ENCODE peak calls at places on chromosomes 4 and X, in six cellular contexts. O, A, M, L, W and D are unnamed samples.

GRCh38 chr4:164192844-164193243 is 561.1 kb upstream of the SMIM31 start:
- DNase-seq in O (no peak), A (no peak), M (no peak), L (no peak), W (no peak), D (no peak)

GRCh38 chr4:7638463-7638862 is 203.7 kb upstream of the PSAPL1 start:
- DNase-seq in O (no peak), A (no peak), M (no peak), L (no peak), W (no peak), D (no peak)

GRCh38 chrX:13110427-13111324 is 66.3 kb upstream of the FAM9C start:
- DNase-seq in O (no peak), A (peak; percentile 36), M (peak; percentile 81), L (no peak), W (peak; percentile 91), D (peak; percentile 89)

GRCh38 chrX:44157293-44157692 is 184.1 kb upstream of the NDP start:
- DNase-seq in O (no peak), A (no peak), M (no peak), L (no peak), W (no peak), D (no peak)

GRCh38 chr4:119212964-119213606 is 572 bp downstream of the USP53 start:
- DNase-seq in O (peak; percentile 96), A (peak; percentile 63), M (peak; percentile 63), L (peak; percentile 79), W (peak; percentile 78), D (peak; percentile 92)

GRCh38 chrX:137194164-137194563 is 160.4 kb upstream of the GPR101 start:
- DNase-seq in O (no peak), A (peak; percentile 19), M (no peak), L (peak; percentile 70), W (peak; percentile 72), D (peak; percentile 10)

GRCh38 chrX:446243-446642 is 59.5 kb upstream of the PPP2R3B start:
- DNase-seq in O (peak; percentile 12), A (no peak), M (no peak), L (no peak), W (no peak), D (no peak)

GRCh38 chr4:4411906-4412305 is 25.0 kb downstream of the NSG1 start:
- DNase-seq in O (peak; percentile 15), A (no peak), M (no peak), L (no peak), W (no peak), D (no peak)

GRCh38 chrX:43333543-43333942 is 322.6 kb upstream of the MAOA start:
- DNase-seq in O (no peak), A (no peak), M (no peak), L (no peak), W (no peak), D (no peak)

GRCh38 chr4:68712207-68712606 is 41.8 kb upstream of the UGT2B15 start:
- DNase-seq in O (no peak), A (no peak), M (no peak), L (no peak), W (no peak), D (no peak)

GRCh38 chr4:66785479-66785878 is 759.8 kb downstream of the CENPC start:
- DNase-seq in O (no peak), A (no peak), M (no peak), L (no peak), W (no peak), D (no peak)

GRCh38 chrX:46991664-46992063 is 79.4 kb downstream of the JADE3 start:
- DNase-seq in O (no peak), A (no peak), M (no peak), L (no peak), W (no peak), D (no peak)

GRCh38 chr4:31334086-31334910 is 614.1 kb downstream of the PCDH7 start:
- DNase-seq in O (no peak), A (no peak), M (no peak), L (no peak), W (peak; percentile 68), D (no peak)

GRCh38 chr4:99447513-99447912 is 12.4 kb upstream of the ADH7 start:
- DNase-seq in O (no peak), A (no peak), M (no peak), L (no peak), W (no peak), D (no peak)

GRCh38 chrX:150084474-150085229 is 146.4 kb upstream of the EOLA2 start:
- DNase-seq in O (no peak), A (no peak), M (peak; percentile 31), L (no peak), W (peak; percentile 87), D (peak; percentile 72)

GRCh38 chrX:53682885-53683555 is 3.5 kb downstream of the HUWE1 start:
- DNase-seq in O (no peak), A (no peak), M (no peak), L (peak; percentile 12), W (peak; percentile 43), D (peak; percentile 72)

GRCh38 chrX:85627363-85627762 is 247.9 kb upstream of the POF1B start:
- DNase-seq in O (no peak), A (no peak), M (no peak), L (peak; percentile 16), W (peak; percentile 39), D (peak; percentile 14)

GRCh38 chrX:113297456-113297855 is 456.8 kb upstream of the AMOT start:
- DNase-seq in O (no peak), A (no peak), M (no peak), L (no peak), W (no peak), D (no peak)

GRCh38 chr4:151460434-151460833 is 51.5 kb downstream of the FHIP1A start:
- DNase-seq in O (no peak), A (no peak), M (no peak), L (no peak), W (no peak), D (no peak)

GRCh38 chrX:10239611-10240064 is 82.9 kb downstream of the CLCN4 start:
- DNase-seq in O (peak; percentile 76), A (no peak), M (no peak), L (no peak), W (peak; percentile 68), D (peak; percentile 74)

GRCh38 chr4:180086480-180087170 is 2156.6 kb upstream of the TENM3 start:
- DNase-seq in O (no peak), A (no peak), M (no peak), L (no peak), W (no peak), D (no peak)

GRCh38 chr4:142883433-142883832 is 37.3 kb upstream of the INPP4B start:
- DNase-seq in O (no peak), A (no peak), M (no peak), L (no peak), W (peak; percentile 23), D (peak; percentile 28)

GRCh38 chr4:156972370-156972980 is 876 bp upstream of the PDGFC start:
- DNase-seq in O (no peak), A (no peak), M (no peak), L (no peak), W (no peak), D (no peak)

GRCh38 chrX:36897690-36898089 is 110.5 kb upstream of the FAM47C start:
- DNase-seq in O (no peak), A (no peak), M (no peak), L (no peak), W (no peak), D (no peak)

GRCh38 chr4:114562176-114562904 is 36.3 kb upstream of the UGT8 start:
- DNase-seq in O (no peak), A (no peak), M (no peak), L (no peak), W (no peak), D (no peak)

GRCh38 chrX:54560411-54560810 is 30.4 kb downstream of the GNL3L start:
- DNase-seq in O (no peak), A (no peak), M (no peak), L (no peak), W (no peak), D (peak; percentile 50)

GRCh38 chr4:6489962-6490361 is 17.5 kb upstream of the PPP2R2C start:
- DNase-seq in O (no peak), A (no peak), M (no peak), L (no peak), W (no peak), D (no peak)

GRCh38 chr4:16238304-16238703 is 12.0 kb upstream of the TAPT1 start:
- DNase-seq in O (no peak), A (no peak), M (no peak), L (no peak), W (no peak), D (no peak)

GRCh38 chr4:35500812-35501211 is 743.5 kb downstream of the ARAP2 start:
- DNase-seq in O (no peak), A (no peak), M (no peak), L (no peak), W (no peak), D (no peak)

GRCh38 chrX:10112510-10112909 is 44.3 kb upstream of the CLCN4 start:
- DNase-seq in O (no peak), A (no peak), M (no peak), L (no peak), W (no peak), D (no peak)

GRCh38 chr4:37892641-37893040 is 1.8 kb downstream of the TBC1D1 start:
- DNase-seq in O (no peak), A (no peak), M (no peak), L (no peak), W (no peak), D (no peak)

GRCh38 chr4:167232805-167233522 is 1.3 kb downstream of the SPOCK3 start:
- DNase-seq in O (no peak), A (no peak), M (no peak), L (peak; percentile 6), W (no peak), D (peak; percentile 26)

GRCh38 chrX:76919761-76920160 is 492.3 kb downstream of the MAGEE1 start:
- DNase-seq in O (no peak), A (no peak), M (no peak), L (no peak), W (no peak), D (no peak)